ENCODE peak calls at places on chromosomes 7 and 10, in ten cellular contexts. Q, L, F, E, C, Y, H, I, Z and M are unnamed samples.

GRCh38 chr7:130481898-130482297 is 10.0 kb upstream of the MEST start:
- DNase-seq in Q (no peak), L (no peak), F (no peak), E (peak; percentile 12), C (no peak), Y (no peak), H (no peak), I (no peak), Z (no peak), M (no peak)

GRCh38 chr10:14016011-14016536 is 314.6 kb downstream of the FRMD4A start:
- DNase-seq in Q (peak; percentile 41), L (no peak), F (no peak), E (peak; percentile 6), C (no peak), Y (no peak), H (no peak), I (peak; percentile 57), Z (no peak), M (peak; percentile 32)

GRCh38 chr10:119025336-119025735 is 4.2 kb upstream of the NANOS1 start:
- DNase-seq in Q (no peak), L (no peak), F (peak; percentile 88), E (peak; percentile 92), C (no peak), Y (no peak), H (no peak), I (peak; percentile 92), Z (no peak), M (no peak)

GRCh38 chr7:45151131-45151684 is 6.4 kb upstream of the RAMP3 start:
- DNase-seq in Q (no peak), L (no peak), F (no peak), E (no peak), C (no peak), Y (no peak), H (no peak), I (no peak), Z (no peak), M (no peak)

GRCh38 chr10:96794786-96795733 is 37.0 kb upstream of the LCOR start:
- DNase-seq in Q (no peak), L (no peak), F (peak; percentile 40), E (no peak), C (no peak), Y (no peak), H (no peak), I (no peak), Z (no peak), M (no peak)

GRCh38 chr10:688621-689426 is 644 bp downstream of the DIP2C start:
- DNase-seq in Q (no peak), L (no peak), F (no peak), E (peak; percentile 41), C (no peak), Y (peak; percentile 37), H (no peak), I (no peak), Z (no peak), M (peak; percentile 52)

GRCh38 chr10:6247041-6247712 is 44.4 kb downstream of the PFKFB3 start:
- DNase-seq in Q (peak; percentile 86), L (no peak), F (no peak), E (no peak), C (no peak), Y (no peak), H (no peak), I (no peak), Z (no peak), M (no peak)

GRCh38 chr7:15747187-15748111 is 61.0 kb upstream of the MEOX2 start:
- DNase-seq in Q (no peak), L (no peak), F (no peak), E (no peak), C (no peak), Y (no peak), H (no peak), I (no peak), Z (no peak), M (no peak)

GRCh38 chr7:74272305-74273038 is 16.7 kb upstream of the CLIP2 start:
- DNase-seq in Q (no peak), L (peak; percentile 53), F (peak; percentile 95), E (peak; percentile 96), C (peak; percentile 11), Y (no peak), H (no peak), I (peak; percentile 85), Z (no peak), M (peak; percentile 44)

GRCh38 chr7:33671521-33672262 is 233.6 kb upstream of the BMPER start:
- DNase-seq in Q (no peak), L (no peak), F (no peak), E (no peak), C (no peak), Y (no peak), H (no peak), I (no peak), Z (no peak), M (no peak)

GRCh38 chr7:3895341-3895740 is 594.3 kb downstream of the SDK1 start:
- DNase-seq in Q (no peak), L (no peak), F (no peak), E (no peak), C (no peak), Y (no peak), H (no peak), I (no peak), Z (no peak), M (no peak)

GRCh38 chr10:46106410-46107255 is 60.6 kb upstream of the MSMB start:
- DNase-seq in Q (peak; percentile 31), L (peak; percentile 81), F (no peak), E (peak; percentile 69), C (peak; percentile 45), Y (peak; percentile 48), H (no peak), I (peak; percentile 78), Z (peak; percentile 8), M (peak; percentile 47)

GRCh38 chr10:3978762-3979161 is 193.8 kb upstream of the KLF6 start:
- DNase-seq in Q (no peak), L (no peak), F (no peak), E (no peak), C (no peak), Y (no peak), H (no peak), I (no peak), Z (no peak), M (no peak)

GRCh38 chr10:126387931-126388911 is at the start of gene ADAM12:
- DNase-seq in Q (no peak), L (peak; percentile 19), F (peak; percentile 85), E (peak; percentile 67), C (no peak), Y (peak; percentile 33), H (no peak), I (no peak), Z (no peak), M (peak; percentile 31)

GRCh38 chr7:6658618-6659345 is 21.7 kb downstream of the ZNF316 start:
- DNase-seq in Q (no peak), L (no peak), F (no peak), E (no peak), C (no peak), Y (no peak), H (no peak), I (no peak), Z (no peak), M (no peak)

GRCh38 chr10:100826983-100827818 is 81.8 kb downstream of the PAX2 start:
- DNase-seq in Q (no peak), L (peak; percentile 63), F (no peak), E (no peak), C (peak; percentile 29), Y (no peak), H (no peak), I (no peak), Z (no peak), M (no peak)

GRCh38 chr10:71719042-71719441 is 536 bp downstream of the C10orf105 start:
- DNase-seq in Q (no peak), L (no peak), F (no peak), E (no peak), C (no peak), Y (no peak), H (no peak), I (no peak), Z (no peak), M (no peak)

GRCh38 chr10:31927597-31928530 is 767 bp downstream of the ARHGAP12 start:
- DNase-seq in Q (peak; percentile 36), L (peak; percentile 65), F (no peak), E (peak; percentile 62), C (peak; percentile 59), Y (peak; percentile 33), H (peak; percentile 49), I (peak; percentile 70), Z (peak; percentile 63), M (peak; percentile 40)

GRCh38 chr10:114489521-114490310 is 85.4 kb upstream of the AFAP1L2 start:
- DNase-seq in Q (no peak), L (no peak), F (no peak), E (no peak), C (no peak), Y (peak; percentile 25), H (no peak), I (no peak), Z (peak; percentile 82), M (no peak)

GRCh38 chr7:50739744-50740455 is 42.8 kb downstream of the GRB10 start:
- DNase-seq in Q (no peak), L (peak; percentile 59), F (no peak), E (no peak), C (peak; percentile 76), Y (no peak), H (peak; percentile 52), I (no peak), Z (no peak), M (no peak)

GRCh38 chr7:70042533-70042932 is 444.3 kb downstream of the AUTS2 start:
- DNase-seq in Q (no peak), L (no peak), F (no peak), E (no peak), C (no peak), Y (no peak), H (no peak), I (no peak), Z (peak; percentile 34), M (no peak)

GRCh38 chr7:148481965-148482626 is 108.5 kb upstream of the C7orf33 start:
- DNase-seq in Q (no peak), L (no peak), F (no peak), E (no peak), C (no peak), Y (no peak), H (no peak), I (no peak), Z (no peak), M (no peak)

GRCh38 chr10:944034-944831 is 12.7 kb upstream of the LARP4B start:
- DNase-seq in Q (no peak), L (peak; percentile 37), F (no peak), E (peak; percentile 67), C (peak; percentile 7), Y (no peak), H (no peak), I (peak; percentile 90), Z (no peak), M (no peak)

GRCh38 chr7:95723583-95724180 is 48.7 kb upstream of the DYNC1I1 start:
- DNase-seq in Q (peak; percentile 45), L (no peak), F (no peak), E (peak; percentile 31), C (no peak), Y (peak; percentile 23), H (no peak), I (no peak), Z (peak; percentile 75), M (no peak)

GRCh38 chr7:64871761-64872160 is 31.3 kb upstream of the ZNF273 start:
- DNase-seq in Q (no peak), L (no peak), F (peak; percentile 75), E (no peak), C (no peak), Y (no peak), H (no peak), I (no peak), Z (no peak), M (no peak)

GRCh38 chr10:17504547-17505245 is 50.3 kb upstream of the ST8SIA6 start:
- DNase-seq in Q (no peak), L (no peak), F (peak; percentile 46), E (peak; percentile 94), C (no peak), Y (no peak), H (no peak), I (no peak), Z (no peak), M (no peak)

GRCh38 chr7:27032843-27033242 is 63.0 kb downstream of the HOXA1 start:
- DNase-seq in Q (no peak), L (no peak), F (no peak), E (peak; percentile 33), C (no peak), Y (no peak), H (no peak), I (no peak), Z (no peak), M (no peak)

GRCh38 chr10:118802126-118802793 is 47.5 kb upstream of the CACUL1 start:
- DNase-seq in Q (no peak), L (no peak), F (no peak), E (no peak), C (no peak), Y (no peak), H (no peak), I (no peak), Z (no peak), M (no peak)